ENCODE peak calls at places on chromosomes 13 and 19, in ten cellular contexts. M is IMR-90; B is effector memory CD4-positive, alpha-beta T cell; W is adrenal gland; H is pancreas; X is iPS DF 6.9; J is trophoblast cell; T is left lung; Y is fibroblast of lung; S is CD8-positive, alpha-beta T cell. Q is an unnamed sample. For H3K4me1, the result is how much of the 10 kb centered on the place peaks cover.

GRCh38 chr19:7326105-7326877 is 22.4 kb upstream of the ARHGEF18 start:
- DNase-seq in M (no peak), B (no peak), W (no peak), H (no peak), X (peak), J (peak), T (no peak), Y (no peak), S (peak), Q (peak)

GRCh38 chr19:33339016-33339749 is 34.3 kb upstream of the CEBPG start:
- DNase-seq in M (no peak), B (no peak), W (no peak), H (no peak), X (no peak), J (peak), T (no peak), Y (no peak), S (no peak), Q (no peak)

GRCh38 chr13:49561064-49561410 is 24.3 kb downstream of the RCBTB1 start:
- DNase-seq in M (no peak), B (no peak), W (peak), H (no peak), X (no peak), J (no peak), T (no peak), Y (peak), S (no peak), Q (no peak)

GRCh38 chr19:33809960-33810359 is 13.3 kb downstream of the KCTD15 start:
- DNase-seq in M (peak), B (no peak), W (no peak), H (peak), X (no peak), J (no peak), T (no peak), Y (no peak), S (no peak), Q (no peak)

GRCh38 chr19:57803594-57804325 is 11.0 kb downstream of the ZNF552 start:
- DNase-seq in M (peak), B (no peak), W (no peak), H (no peak), X (peak), J (peak), T (peak), Y (peak), S (no peak), Q (peak)

GRCh38 chr19:410243-410781 is 1.4 kb upstream of the C2CD4C start:
- DNase-seq in M (no peak), B (no peak), W (no peak), H (peak), X (no peak), J (no peak), T (no peak), Y (no peak), S (no peak), Q (no peak)

GRCh38 chr13:111531505-111531904 is 211.1 kb downstream of the TEX29 start:
- DNase-seq in M (peak), B (no peak), W (no peak), H (no peak), X (no peak), J (no peak), T (no peak), Y (no peak), S (no peak), Q (no peak)

GRCh38 chr13:108322206-108322824 is 52.8 kb downstream of the TNFSF13B start:
- DNase-seq in M (peak), B (no peak), W (no peak), H (no peak), X (no peak), J (no peak), T (no peak), Y (peak), S (no peak), Q (no peak)

GRCh38 chr13:97266328-97266727 is 44.2 kb downstream of the MBNL2 start:
- DNase-seq in M (no peak), B (no peak), W (no peak), H (no peak), X (no peak), J (no peak), T (peak), Y (peak), S (no peak), Q (no peak)

GRCh38 chr19:925912-926594 is at the start of gene ARID3A:
- DNase-seq in M (no peak), B (no peak), W (peak), H (peak), X (no peak), J (peak), T (no peak), Y (peak), S (no peak), Q (peak)

DNA sequence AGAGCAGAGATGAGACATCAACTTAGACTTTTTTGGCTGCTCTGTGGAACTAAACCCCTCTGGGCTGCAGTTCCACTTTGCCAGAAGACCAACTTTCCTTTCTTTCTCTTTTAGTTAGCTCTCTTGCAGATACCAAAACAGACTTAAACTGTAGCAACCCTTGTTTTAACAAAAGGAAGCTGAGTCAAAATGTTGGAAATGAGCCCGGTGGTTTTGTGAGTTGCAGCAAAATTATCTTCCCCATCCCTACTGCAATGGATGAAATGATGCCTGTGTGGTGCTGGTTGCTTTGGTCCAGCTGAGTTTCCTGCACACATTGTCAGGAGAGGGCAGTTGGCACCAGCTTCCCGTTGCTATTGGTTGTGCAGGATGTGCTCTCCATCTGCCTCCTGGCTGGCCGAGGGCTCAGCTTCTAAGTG is 115.3 kb downstream of the LRCH1 start:
- DNase-seq in M (peak), B (no peak), W (peak), H (no peak), X (no peak), J (no peak), T (peak), Y (peak), S (no peak), Q (peak)
- H3K27ac ChIP-seq in M (peak), B (peak), W (no peak), H (no peak), X (no peak), J (no peak), T (peak), Y (peak), S (peak), Q (peak)

DNA sequence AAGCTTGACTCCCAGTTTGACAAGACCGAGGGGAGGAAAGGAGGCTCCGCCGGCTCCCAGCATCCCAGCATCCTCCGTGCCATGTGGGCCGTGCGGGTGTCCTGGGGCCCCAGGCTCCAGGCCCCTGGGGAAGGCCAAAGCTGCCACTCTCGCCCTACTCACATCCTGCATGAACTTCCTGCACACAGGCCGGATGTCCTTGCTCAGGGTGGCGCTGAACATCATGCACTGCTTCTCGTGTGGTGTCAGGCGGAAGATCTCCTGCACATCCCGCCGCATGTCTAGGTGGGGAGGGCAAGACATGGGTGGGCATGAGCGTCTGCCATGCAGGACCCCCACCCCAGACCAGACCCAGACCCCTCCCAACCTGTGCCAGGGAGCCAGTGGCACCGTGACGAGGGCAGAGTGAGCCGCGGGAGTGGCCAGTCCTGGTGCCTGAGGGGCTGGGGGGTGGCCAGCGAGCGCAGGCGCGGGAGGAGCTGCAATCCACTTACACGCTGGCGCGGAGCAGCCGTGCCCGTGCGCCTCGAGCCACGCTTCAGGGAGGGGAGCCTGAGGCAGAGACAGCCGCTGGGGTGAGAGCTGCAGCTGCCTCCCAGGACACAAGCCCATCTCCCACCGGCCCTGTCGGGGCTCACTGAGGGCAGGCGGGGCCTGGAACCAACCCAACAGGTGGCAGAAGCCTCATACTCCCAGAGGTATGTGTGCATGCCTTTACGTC is 8.9 kb downstream of the DDX39A start:
- DNase-seq in M (no peak), B (peak), W (no peak), H (peak), X (no peak), J (no peak), T (no peak), Y (no peak), S (peak), Q (no peak)
- H3K4me1 ChIP-seq in M (under half), B (under half), W (under half), H (under half), X (under half), J (under half), T (under half), Y (under half), S (half or more), Q (under half)

GRCh38 chr19:45812297-45812696 is 2.8 kb downstream of the RSPH6A start:
- DNase-seq in M (no peak), B (no peak), W (no peak), H (no peak), X (no peak), J (no peak), T (no peak), Y (peak), S (no peak), Q (no peak)

GRCh38 chr19:45816236-45817009 is 1.3 kb upstream of the RSPH6A start:
- DNase-seq in M (no peak), B (no peak), W (no peak), H (no peak), X (no peak), J (no peak), T (no peak), Y (no peak), S (no peak), Q (no peak)

GRCh38 chr19:45815501-45816216 is 551 bp upstream of the RSPH6A start:
- DNase-seq in M (no peak), B (no peak), W (no peak), H (peak), X (peak), J (no peak), T (no peak), Y (peak), S (no peak), Q (no peak)

GRCh38 chr19:45814851-45815481 is at the start of gene RSPH6A:
- DNase-seq in M (no peak), B (no peak), W (no peak), H (peak), X (no peak), J (no peak), T (no peak), Y (no peak), S (no peak), Q (no peak)

GRCh38 chr19:45814166-45814780 is 835 bp downstream of the RSPH6A start:
- DNase-seq in M (no peak), B (no peak), W (no peak), H (no peak), X (no peak), J (no peak), T (no peak), Y (no peak), S (no peak), Q (no peak)
- H3K4me3 ChIP-seq in M (no peak), B (no peak), W (no peak), H (no peak), X (peak), J (no peak), T (no peak), Y (no peak), S (no peak), Q (no peak)

GRCh38 chr19:4636761-4637160 is 2.6 kb upstream of the TNFAIP8L1 start:
- DNase-seq in M (no peak), B (no peak), W (no peak), H (no peak), X (no peak), J (no peak), T (no peak), Y (no peak), S (no peak), Q (no peak)

GRCh38 chr19:4638330-4638729 is 986 bp upstream of the TNFAIP8L1 start:
- DNase-seq in M (no peak), B (no peak), W (peak), H (no peak), X (no peak), J (no peak), T (no peak), Y (no peak), S (no peak), Q (no peak)

GRCh38 chr19:4638828-4639530 is at the start of gene TNFAIP8L1:
- DNase-seq in M (peak), B (peak), W (peak), H (peak), X (peak), J (peak), T (peak), Y (peak), S (peak), Q (peak)

GRCh38 chr19:4635763-4636135 is 3.6 kb upstream of the TNFAIP8L1 start:
- DNase-seq in M (no peak), B (no peak), W (no peak), H (no peak), X (no peak), J (no peak), T (no peak), Y (no peak), S (no peak), Q (no peak)

GRCh38 chr19:4636151-4636717 is 3.1 kb upstream of the TNFAIP8L1 start:
- DNase-seq in M (peak), B (peak), W (peak), H (peak), X (no peak), J (no peak), T (peak), Y (peak), S (peak), Q (peak)
- H3K27ac ChIP-seq in M (peak), B (peak), W (no peak), H (no peak), X (no peak), J (no peak), T (no peak), Y (no peak), S (no peak), Q (no peak)

GRCh38 chr19:41307090-41307875 is 2.7 kb upstream of the CCDC97 start:
- DNase-seq in M (no peak), B (no peak), W (no peak), H (no peak), X (no peak), J (no peak), T (peak), Y (no peak), S (no peak), Q (no peak)

GRCh38 chr19:41304706-41305483 is 5.1 kb upstream of the CCDC97 start:
- DNase-seq in M (no peak), B (no peak), W (no peak), H (no peak), X (no peak), J (no peak), T (no peak), Y (no peak), S (no peak), Q (no peak)

GRCh38 chr19:41306394-41306793 is 3.6 kb upstream of the CCDC97 start:
- DNase-seq in M (no peak), B (no peak), W (no peak), H (no peak), X (no peak), J (no peak), T (peak), Y (no peak), S (no peak), Q (no peak)

GRCh38 chr19:41303941-41304340 is 6.0 kb upstream of the CCDC97 start:
- DNase-seq in M (no peak), B (no peak), W (no peak), H (no peak), X (no peak), J (no peak), T (no peak), Y (no peak), S (peak), Q (no peak)

DNA sequence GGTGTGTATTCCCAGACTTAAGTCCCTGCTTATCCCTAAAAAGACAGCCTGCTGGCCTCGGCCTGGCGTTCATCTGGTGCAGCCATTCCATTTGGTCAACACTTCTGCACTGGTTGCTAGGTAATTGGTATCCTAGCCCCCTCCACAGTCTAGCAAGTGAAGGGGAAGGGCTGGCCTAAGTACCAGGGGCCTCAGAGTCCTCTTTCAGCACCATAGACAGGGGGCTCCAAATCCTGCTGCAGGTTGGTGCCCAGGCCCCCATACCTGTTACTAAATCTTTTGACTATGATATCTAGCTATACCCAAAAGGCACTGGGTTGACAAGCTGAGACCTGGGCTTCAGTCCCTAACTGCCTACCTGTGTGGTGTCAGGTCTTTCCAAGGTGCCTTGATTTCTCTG is 4.0 kb upstream of the CCDC97 start:
- DNase-seq in M (no peak), B (no peak), W (no peak), H (no peak), X (no peak), J (no peak), T (peak), Y (no peak), S (no peak), Q (no peak)
- H3K4me1 ChIP-seq in M (under half), B (half or more), W (under half), H (under half), X (under half), J (under half), T (under half), Y (under half), S (half or more), Q (under half)

GRCh38 chr19:45971260-45971902 is 2.3 kb downstream of the NOVA2 start:
- DNase-seq in M (no peak), B (no peak), W (no peak), H (no peak), X (no peak), J (no peak), T (no peak), Y (no peak), S (no peak), Q (no peak)
- H3K4me3 ChIP-seq in M (no peak), B (no peak), W (no peak), H (no peak), X (no peak), J (no peak), T (no peak), Y (no peak), S (no peak), Q (no peak)

GRCh38 chr19:54727562-54727961 is 3.3 kb downstream of the KIR3DL3 start:
- DNase-seq in M (no peak), B (no peak), W (no peak), H (no peak), X (no peak), J (no peak), T (no peak), Y (no peak), S (no peak), Q (no peak)
- H3K27ac ChIP-seq in M (no peak), B (no peak), W (no peak), H (no peak), X (no peak), J (no peak), T (no peak), Y (no peak), S (no peak), Q (no peak)

DNA sequence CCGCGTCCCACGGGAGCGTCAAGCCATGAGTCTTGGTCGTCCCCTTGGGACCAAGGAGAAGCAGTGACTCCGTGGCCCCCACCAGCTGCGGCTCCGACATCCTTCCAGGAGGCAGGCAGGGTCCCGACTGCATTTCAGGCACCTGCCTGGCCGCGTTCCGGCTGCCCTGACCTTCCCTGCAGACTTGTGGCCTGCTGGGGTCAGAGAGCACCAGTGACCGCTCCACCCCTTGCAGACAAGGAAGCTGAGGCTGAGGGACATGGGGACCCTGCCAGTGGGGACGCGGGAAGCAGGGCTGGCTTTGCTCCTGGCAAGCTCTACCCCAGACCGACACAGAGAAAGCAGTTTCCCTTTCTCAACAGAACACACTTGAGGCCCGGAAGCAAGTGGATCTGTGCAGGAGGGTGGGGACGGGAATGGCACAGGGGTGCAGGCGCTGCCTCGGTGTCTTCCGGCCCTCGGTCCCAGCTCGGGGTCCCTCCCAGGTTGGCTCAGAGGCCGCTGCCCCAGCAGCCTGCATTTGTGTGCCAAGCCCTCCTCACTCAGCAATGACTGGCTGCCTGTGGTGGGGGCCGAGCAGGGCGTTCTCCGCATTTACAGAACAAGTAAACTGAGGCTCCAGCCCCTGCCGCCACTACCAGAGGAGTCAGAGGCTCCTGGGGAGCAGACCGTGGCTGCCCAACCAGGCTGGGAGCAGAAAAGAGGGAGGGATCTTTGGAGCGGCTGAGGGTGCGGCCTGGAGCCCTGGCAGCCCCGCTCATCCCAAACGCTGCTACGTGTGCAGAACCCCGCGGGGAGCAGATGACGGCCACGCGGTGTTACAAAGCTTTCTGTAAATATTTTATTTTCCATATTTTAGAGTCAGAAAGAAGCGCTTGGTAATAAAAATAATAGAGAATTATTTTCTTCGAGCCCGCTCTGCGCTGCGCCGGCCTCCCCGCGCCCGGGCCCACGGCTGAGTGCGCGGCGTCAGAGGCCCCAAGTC is 43.9 kb downstream of the GAS6 start:
- DNase-seq in M (no peak), B (no peak), W (no peak), H (peak), X (no peak), J (no peak), T (no peak), Y (no peak), S (no peak), Q (no peak)
- H3K4me1 ChIP-seq in M (under half), B (under half), W (under half), H (under half), X (under half), J (under half), T (under half), Y (under half), S (under half), Q (under half)

GRCh38 chr13:74820809-74821208 is 661.2 kb downstream of the TBC1D4 start:
- DNase-seq in M (no peak), B (no peak), W (no peak), H (no peak), X (no peak), J (no peak), T (no peak), Y (no peak), S (no peak), Q (no peak)

GRCh38 chr13:74816737-74817136 is 665.2 kb downstream of the TBC1D4 start:
- DNase-seq in M (no peak), B (no peak), W (no peak), H (no peak), X (no peak), J (no peak), T (no peak), Y (no peak), S (no peak), Q (no peak)

GRCh38 chr13:74825170-74825948 is 656.6 kb downstream of the TBC1D4 start:
- DNase-seq in M (peak), B (no peak), W (no peak), H (no peak), X (no peak), J (no peak), T (no peak), Y (peak), S (no peak), Q (no peak)

DNA sequence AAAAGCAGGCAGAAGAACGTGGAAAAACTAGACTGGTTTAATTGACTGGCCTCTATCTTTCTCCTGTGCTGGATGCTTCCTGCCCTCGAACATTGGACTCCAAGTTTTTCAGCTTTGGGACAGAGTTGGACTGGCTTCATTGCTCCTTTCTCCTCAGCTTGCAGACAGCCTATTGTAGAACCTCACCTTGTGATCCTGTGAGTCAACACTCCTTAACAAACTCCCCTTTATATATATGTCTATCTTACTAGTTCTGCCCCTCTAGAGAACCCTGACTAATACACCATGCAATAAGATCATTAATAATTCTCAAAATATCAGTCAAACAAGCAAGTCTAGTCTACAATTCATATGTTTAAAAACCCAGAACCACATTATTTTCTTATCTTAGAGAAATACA is 662.4 kb downstream of the TBC1D4 start:
- DNase-seq in M (no peak), B (no peak), W (no peak), H (no peak), X (no peak), J (no peak), T (no peak), Y (peak), S (no peak), Q (no peak)
- H3K4me3 ChIP-seq in M (no peak), B (no peak), W (no peak), H (no peak), X (no peak), J (no peak), T (no peak), Y (no peak), S (no peak), Q (no peak)